ENCODE peak calls at places on chromosomes 11 and 22, in four cellular contexts. D is CD8-positive, alpha-beta memory T cell; O is posterior cingulate gyrus; S is stimulated activated CD4-positive, alpha-beta T cell treated with anti-CD3 and anti-CD28 coated beads, Interleukin-12 subunit alpha, Interleukin-12 subunit beta, amount 100 ng/mL, for 48 hours. X is an unnamed sample.
A peak's percentile ranks its signal among the peaks of the same experiment; 100 is the strongest.

GRCh38 chr22:50011447-50012200 is 941 bp downstream of the IL17REL start:
- DNase-seq in D (no peak), O (no peak), S (no peak), X (no peak)

GRCh38 chr11:117789241-117789640 is 7.8 kb downstream of the DSCAML1 start:
- DNase-seq in D (no peak), O (no peak), S (no peak), X (no peak)

GRCh38 chr22:29988719-29989118 is 91.5 kb upstream of the HORMAD2 start:
- DNase-seq in D (no peak), O (no peak), S (no peak), X (no peak)

GRCh38 chr22:28978158-28978557 is 83.5 kb downstream of the C22orf31 start:
- DNase-seq in D (no peak), O (peak; percentile 88), S (no peak), X (no peak)

GRCh38 chr22:41963453-41964105 is 5.7 kb upstream of the SEPTIN3 start:
- DNase-seq in D (no peak), O (no peak), S (no peak), X (no peak)

GRCh38 chr11:59208956-59209355 is 3.8 kb downstream of the MPEG1 start:
- DNase-seq in D (no peak), O (no peak), S (peak; percentile 36), X (no peak)

GRCh38 chr11:94785509-94785908 is 17.4 kb downstream of the AMOTL1 start:
- DNase-seq in D (no peak), O (no peak), S (no peak), X (no peak)

GRCh38 chr22:26401726-26402125 is 27.3 kb upstream of the ASPHD2 start:
- DNase-seq in D (no peak), O (no peak), S (no peak), X (no peak)

GRCh38 chr11:13429836-13430235 is 33.2 kb downstream of the BTBD10 start:
- DNase-seq in D (no peak), O (no peak), S (no peak), X (no peak)

GRCh38 chr22:23822101-23822671 is 16.6 kb downstream of the DERL3 start:
- DNase-seq in D (no peak), O (no peak), S (no peak), X (no peak)

GRCh38 chr11:12854829-12855228 is 154.3 kb upstream of the RASSF10 start:
- DNase-seq in D (no peak), O (no peak), S (no peak), X (no peak)